ENCODE peak calls at places on chromosomes 13 and 19, in nine cellular contexts. K is A549; J is SW480; E is nephron progenitor cell; L is activated CD4-positive, alpha-beta T cell treated with anti-CD3 and anti-CD28 coated beads, Interleukin-2, amount 50 U/mL, for 1 hour; T is CD8-positive, alpha-beta T cell; H is RWPE1; I is NCI-H510A; S is glutamatergic neuron. V is an unnamed sample.

GRCh38 chr13:111359930-111360329 is 39.5 kb downstream of the TEX29 start:
- DNase-seq in I (no peak), E (no peak), K (no peak), S (no peak), L (no peak), J (no peak), H (no peak), T (no peak), V (no peak)

GRCh38 chr13:114128348-114128623 is 4.1 kb downstream of the RASA3 start:
- DNase-seq in L (no peak), I (no peak), H (no peak), S (no peak), T (no peak), K (no peak), J (no peak), E (no peak), V (no peak)

GRCh38 chr13:43786472-43786765 is 353 bp downstream of the ENOX1 start:
- DNase-seq in J (no peak), T (no peak), L (no peak), E (no peak), K (no peak), H (no peak), I (no peak), S (no peak), V (no peak)

GRCh38 chr13:110336681-110337080 is 29.6 kb downstream of the COL4A2 start:
- DNase-seq in E (no peak), J (no peak), H (no peak), L (no peak), T (no peak), S (no peak), I (no peak), K (no peak), V (no peak)

GRCh38 chr19:55196803-55197202 is 12.5 kb downstream of the PTPRH start:
- DNase-seq in J (peak), L (no peak), T (no peak), S (no peak), K (peak), H (no peak), E (no peak), I (no peak), V (no peak)

GRCh38 chr19:22326219-22326618 is 40.0 kb downstream of the ZNF729 start:
- DNase-seq in K (no peak), J (no peak), L (no peak), E (no peak), T (no peak), H (no peak), S (no peak), I (no peak), V (no peak)

GRCh38 chr13:112731667-112732616 is 42.1 kb downstream of the ATP11A start:
- DNase-seq in E (no peak), T (no peak), K (no peak), J (no peak), H (no peak), I (no peak), S (no peak), L (no peak), V (no peak)

GRCh38 chr13:97640236-97640635 is 206.3 kb downstream of the RAP2A start:
- DNase-seq in L (no peak), H (no peak), S (no peak), I (no peak), E (no peak), T (no peak), J (no peak), K (no peak), V (no peak)

GRCh38 chr13:77372275-77372674 is 45.4 kb upstream of the MYCBP2 start:
- DNase-seq in L (no peak), E (no peak), J (no peak), T (no peak), H (no peak), I (no peak), K (no peak), S (no peak), V (no peak)

GRCh38 chr19:32309711-32310390 is 35.6 kb upstream of the ZNF507 start:
- DNase-seq in S (no peak), T (no peak), K (no peak), E (no peak), J (no peak), L (no peak), H (no peak), I (no peak), V (no peak)

GRCh38 chr19:38547446-38547845 is 70.3 kb downstream of the MAP4K1 start:
- DNase-seq in K (no peak), J (no peak), S (no peak), T (no peak), I (no peak), E (no peak), L (no peak), H (no peak), V (no peak)

GRCh38 chr13:91930687-91931086 is 532.3 kb downstream of the GPC5 start:
- DNase-seq in I (no peak), J (no peak), S (no peak), E (no peak), H (no peak), K (no peak), T (no peak), L (no peak), V (no peak)

GRCh38 chr13:41017153-41017552 is 2.0 kb downstream of the ELF1 start:
- DNase-seq in I (no peak), T (no peak), H (no peak), L (peak), J (peak), S (no peak), E (no peak), K (peak), V (no peak)

GRCh38 chr19:10981496-10981895 is 20.7 kb downstream of the SMARCA4 start:
- DNase-seq in H (no peak), K (no peak), I (no peak), L (no peak), J (no peak), S (no peak), T (no peak), E (no peak), V (no peak)

GRCh38 chr13:44197791-44198770 is 175.5 kb upstream of the SERP2 start:
- DNase-seq in E (no peak), J (peak), I (no peak), L (no peak), S (no peak), K (no peak), T (no peak), H (no peak), V (no peak)

GRCh38 chr13:43143591-43143990 is 120.2 kb downstream of the DNAJC15 start:
- DNase-seq in E (no peak), S (no peak), L (no peak), T (no peak), K (no peak), J (no peak), I (no peak), H (no peak), V (no peak)

GRCh38 chr13:83340170-83340569 is 542.1 kb downstream of the SLITRK1 start:
- DNase-seq in J (no peak), E (no peak), S (no peak), T (no peak), I (no peak), H (no peak), L (no peak), K (no peak), V (no peak)

GRCh38 chr13:83221256-83221655 is 661.0 kb downstream of the SLITRK1 start:
- DNase-seq in T (no peak), S (no peak), L (no peak), H (peak), J (no peak), I (no peak), K (peak), E (no peak), V (no peak)

GRCh38 chr19:19447536-19448237 is 42.2 kb downstream of the GATAD2A start:
- DNase-seq in T (no peak), K (no peak), E (no peak), L (peak), S (no peak), H (no peak), J (no peak), I (no peak), V (no peak)

GRCh38 chr13:98839826-98840769 is 87.6 kb upstream of the SLC15A1 start:
- DNase-seq in E (peak), K (peak), L (peak), J (peak), S (peak), T (peak), I (peak), H (peak), V (no peak)

GRCh38 chr19:19105365-19106060 is 32.8 kb downstream of the TMEM161A start:
- DNase-seq in K (peak), I (peak), T (no peak), J (peak), H (peak), S (peak), L (no peak), E (peak), V (no peak)

GRCh38 chr13:76991432-76991795 is 467 bp upstream of the CLN5 start:
- DNase-seq in E (no peak), H (no peak), T (peak), L (peak), K (no peak), S (no peak), J (peak), I (no peak), V (no peak)